ENCODE peak calls at places on chromosomes 5 and 9, in seven cellular contexts. V is stimulated activated CD8-positive, alpha-beta memory T cell treated with anti-CD3 and anti-CD28 coated beads, Interleukin-15, amount 100 ng/mL, for 4 hours; K is MCF 10A; P is fibroblast of the aortic adventitia; Y is glomerular endothelial cell; W is NCI-H510A treated with DMSO at 0.1 percent for 48 hours; D is GDM1. M is an unnamed sample.

GRCh38 chr5:140202610-140203009 is 27.6 kb downstream of the CYSTM1 start:
- DNase-seq in D (no peak), Y (no peak), W (no peak), K (no peak), V (no peak), P (no peak), M (no peak)

GRCh38 chr5:95962785-95963184 is 1.1 kb upstream of the ELL2 start:
- DNase-seq in Y (no peak), V (no peak), P (no peak), K (no peak), W (no peak), D (no peak), M (no peak)

GRCh38 chr9:136160321-136160938 is 41.8 kb upstream of the TMEM250 start:
- DNase-seq in K (no peak), Y (no peak), D (no peak), P (no peak), V (no peak), W (peak; percentile 79), M (no peak)

GRCh38 chr9:88995627-88996026 is 4.4 kb downstream of the S1PR3 start:
- DNase-seq in P (no peak), V (no peak), Y (no peak), W (no peak), K (no peak), D (no peak), M (no peak)

GRCh38 chr9:101738566-101739183 is at the start of gene GRIN3A:
- DNase-seq in Y (no peak), D (no peak), W (peak; percentile 71), P (no peak), V (no peak), K (no peak), M (no peak)

GRCh38 chr5:36624277-36624676 is 17.9 kb downstream of the SLC1A3 start:
- DNase-seq in V (no peak), W (no peak), P (no peak), K (no peak), Y (no peak), D (no peak), M (no peak)

GRCh38 chr9:134950404-134950760 is 32.7 kb upstream of the FCN1 start:
- DNase-seq in K (no peak), P (no peak), W (no peak), Y (no peak), V (no peak), D (no peak), M (no peak)

GRCh38 chr5:65902104-65902503 is 24.3 kb upstream of the ERBIN start:
- DNase-seq in V (no peak), K (no peak), D (no peak), P (peak; percentile 29), Y (no peak), W (no peak), M (no peak)

GRCh38 chr5:81081461-81081835 is 121.3 kb downstream of the RASGRF2 start:
- DNase-seq in W (no peak), V (no peak), D (no peak), K (no peak), Y (no peak), P (no peak), M (no peak)

GRCh38 chr5:59007460-59008063 is 424.7 kb downstream of the RAB3C start:
- DNase-seq in V (no peak), Y (no peak), K (peak; percentile 17), D (no peak), P (peak; percentile 61), W (peak; percentile 22), M (peak; percentile 7)

GRCh38 chr5:31854625-31855526 is 215.9 kb downstream of the PDZD2 start:
- DNase-seq in K (peak; percentile 69), W (no peak), P (peak; percentile 7), V (no peak), D (no peak), Y (no peak), M (peak; percentile 60)

GRCh38 chr9:117044241-117044640 is 357.1 kb downstream of the TRIM32 start:
- DNase-seq in D (no peak), P (no peak), K (no peak), V (no peak), Y (no peak), W (no peak), M (no peak)

GRCh38 chr9:95185931-95186330 is 131.6 kb downstream of the FANCC start:
- DNase-seq in Y (no peak), W (no peak), P (no peak), V (no peak), D (no peak), K (no peak), M (no peak)

GRCh38 chr9:32136700-32137339 is 247.6 kb upstream of the ACO1 start:
- DNase-seq in V (no peak), K (peak; percentile 46), Y (no peak), P (no peak), D (no peak), W (no peak), M (peak; percentile 45)

GRCh38 chr9:11158676-11159075 is 545.9 kb upstream of the PTPRD start:
- DNase-seq in W (no peak), Y (no peak), D (no peak), K (peak; percentile 4), P (no peak), V (no peak), M (no peak)

GRCh38 chr9:114155967-114156294 is 594 bp downstream of the COL27A1 start:
- DNase-seq in P (no peak), W (no peak), K (no peak), Y (no peak), V (no peak), D (no peak), M (no peak)

GRCh38 chr9:132401791-132402190 is 4.8 kb downstream of the TTF1 start:
- DNase-seq in P (no peak), K (no peak), W (no peak), D (no peak), V (no peak), Y (no peak), M (no peak)

GRCh38 chr9:69214939-69215338 is 40.9 kb downstream of the TJP2 start:
- DNase-seq in P (no peak), D (no peak), Y (no peak), V (no peak), K (no peak), W (no peak), M (no peak)

GRCh38 chr5:142892021-142892420 is 121.8 kb downstream of the ARHGAP26 start:
- DNase-seq in V (no peak), W (no peak), P (no peak), K (no peak), Y (no peak), D (no peak), M (no peak)

GRCh38 chr5:13739462-13739861 is 205.0 kb downstream of the DNAH5 start:
- DNase-seq in K (peak; percentile 36), W (no peak), Y (no peak), P (no peak), V (no peak), D (no peak), M (peak; percentile 47)

GRCh38 chr5:138962619-138963370 is 87.7 kb upstream of the LRRTM2 start:
- DNase-seq in W (no peak), P (no peak), K (no peak), V (no peak), Y (no peak), D (no peak), M (no peak)

GRCh38 chr5:180599981-180600553 is 8.8 kb upstream of the SCGB3A1 start:
- DNase-seq in P (no peak), V (no peak), D (no peak), K (no peak), W (no peak), Y (no peak), M (no peak)

GRCh38 chr5:149561848-149562247 is 10.6 kb upstream of the CSNK1A1 start:
- DNase-seq in Y (peak; percentile 93), D (peak; percentile 27), W (peak; percentile 25), V (no peak), K (peak; percentile 97), P (peak; percentile 97), M (peak; percentile 97)

GRCh38 chr5:116137544-116138378 is 52.9 kb downstream of the COMMD10 start:
- DNase-seq in V (no peak), W (peak; percentile 9), P (peak; percentile 78), D (peak; percentile 26), K (peak; percentile 57), Y (peak; percentile 45), M (peak; percentile 41)

GRCh38 chr5:117803533-117803932 is 1184.8 kb downstream of the DTWD2 start:
- DNase-seq in V (no peak), K (peak; percentile 14), D (no peak), P (no peak), Y (no peak), W (no peak), M (no peak)

GRCh38 chr9:134358968-134359319 is 32.7 kb downstream of the RXRA start:
- DNase-seq in D (no peak), W (no peak), P (no peak), K (no peak), V (no peak), Y (no peak), M (no peak)

GRCh38 chr9:19828586-19828985 is 39.7 kb upstream of the SLC24A2 start:
- DNase-seq in K (no peak), Y (no peak), P (no peak), D (no peak), W (no peak), V (no peak), M (no peak)

GRCh38 chr5:56668996-56669395 is 146.4 kb upstream of the MAP3K1 start:
- DNase-seq in P (no peak), V (no peak), K (no peak), W (peak; percentile 15), Y (no peak), D (no peak), M (no peak)

GRCh38 chr5:120405923-120406322 is 58.2 kb upstream of the PRR16 start:
- DNase-seq in W (no peak), P (peak; percentile 74), K (peak; percentile 49), Y (peak; percentile 16), D (no peak), V (no peak), M (peak; percentile 87)

GRCh38 chr9:121888438-121888775 is 204.7 kb downstream of the TTLL11 start:
- DNase-seq in Y (no peak), D (no peak), K (peak; percentile 61), W (no peak), V (no peak), P (peak; percentile 78), M (peak; percentile 85)

GRCh38 chr5:34717426-34718327 is 61.5 kb downstream of the RAI14 start:
- DNase-seq in Y (peak; percentile 97), D (no peak), W (no peak), P (peak; percentile 90), V (no peak), K (no peak), M (peak; percentile 99)

GRCh38 chr5:115433918-115434317 is 110.7 kb downstream of the FEM1C start:
- DNase-seq in W (no peak), D (no peak), P (no peak), Y (no peak), K (peak; percentile 29), V (no peak), M (no peak)